ENCODE peak calls at places on chromosome 16, in six cellular contexts. One of them, this sample, is unnamed.

GRCh38 chr16:76081936-76082335 is 195.3 kb upstream of the CNTNAP4 start:
- DNase-seq in hepatocyte: no peak
- DNase-seq in OCI-LY7: no peak
- DNase-seq in MM.1S: no peak
- DNase-seq in neural progenitor cell: no peak
- DNase-seq in GM23248: no peak
- DNase-seq in this sample: no peak

GRCh38 chr16:87550510-87550961 is 51.8 kb upstream of the JPH3 start:
- DNase-seq in neural progenitor cell: peak; percentile 63
- DNase-seq in GM23248: peak; percentile 41
- DNase-seq in OCI-LY7: peak; percentile 41
- DNase-seq in hepatocyte: no peak
- DNase-seq in MM.1S: no peak
- DNase-seq in this sample: no peak

GRCh38 chr16:48522041-48522440 is 87.9 kb downstream of the N4BP1 start:
- DNase-seq in GM23248: no peak
- DNase-seq in MM.1S: no peak
- DNase-seq in OCI-LY7: no peak
- DNase-seq in neural progenitor cell: no peak
- DNase-seq in hepatocyte: no peak
- DNase-seq in this sample: no peak

GRCh38 chr16:2090819-2091721 is 43.3 kb downstream of the TSC2 start:
- DNase-seq in OCI-LY7: peak; percentile 57
- DNase-seq in hepatocyte: peak; percentile 95
- DNase-seq in MM.1S: no peak
- DNase-seq in GM23248: peak; percentile 62
- DNase-seq in neural progenitor cell: peak; percentile 96
- DNase-seq in this sample: peak; percentile 66

GRCh38 chr16:64150193-64150592 is 971.7 kb downstream of the CDH11 start:
- DNase-seq in GM23248: no peak
- DNase-seq in OCI-LY7: no peak
- DNase-seq in hepatocyte: no peak
- DNase-seq in neural progenitor cell: no peak
- DNase-seq in MM.1S: no peak
- DNase-seq in this sample: no peak

GRCh38 chr16:88758227-88758943 is 26.6 kb downstream of the PIEZO1 start:
- DNase-seq in neural progenitor cell: no peak
- DNase-seq in MM.1S: no peak
- DNase-seq in hepatocyte: no peak
- DNase-seq in GM23248: no peak
- DNase-seq in OCI-LY7: no peak
- DNase-seq in this sample: no peak

GRCh38 chr16:89737341-89738071 is 16.2 kb downstream of the ZNF276 start:
- DNase-seq in OCI-LY7: no peak
- DNase-seq in neural progenitor cell: no peak
- DNase-seq in GM23248: no peak
- DNase-seq in hepatocyte: no peak
- DNase-seq in MM.1S: no peak
- DNase-seq in this sample: no peak

GRCh38 chr16:11566398-11566797 is 20.3 kb downstream of the LITAF start:
- DNase-seq in neural progenitor cell: no peak
- DNase-seq in hepatocyte: no peak
- DNase-seq in MM.1S: no peak
- DNase-seq in OCI-LY7: no peak
- DNase-seq in GM23248: no peak
- DNase-seq in this sample: no peak

GRCh38 chr16:88966986-88967799 is 9.8 kb downstream of the CBFA2T3 start:
- DNase-seq in MM.1S: no peak
- DNase-seq in OCI-LY7: peak; percentile 64
- DNase-seq in neural progenitor cell: no peak
- DNase-seq in hepatocyte: no peak
- DNase-seq in GM23248: no peak
- DNase-seq in this sample: no peak

GRCh38 chr16:22624759-22625533 is 114.3 kb downstream of the NPIPB5 start:
- DNase-seq in MM.1S: no peak
- DNase-seq in OCI-LY7: no peak
- DNase-seq in GM23248: peak; percentile 6
- DNase-seq in hepatocyte: no peak
- DNase-seq in neural progenitor cell: no peak
- DNase-seq in this sample: no peak

GRCh38 chr16:66935319-66936011 is at the start of gene CES2:
- DNase-seq in neural progenitor cell: no peak
- DNase-seq in hepatocyte: peak; percentile 74
- DNase-seq in MM.1S: no peak
- DNase-seq in OCI-LY7: no peak
- DNase-seq in GM23248: peak; percentile 86
- DNase-seq in this sample: no peak

GRCh38 chr16:22915003-22915402 is 101.0 kb downstream of the HS3ST2 start:
- DNase-seq in GM23248: no peak
- DNase-seq in neural progenitor cell: no peak
- DNase-seq in MM.1S: no peak
- DNase-seq in OCI-LY7: no peak
- DNase-seq in hepatocyte: no peak
- DNase-seq in this sample: no peak

GRCh38 chr16:73274140-73274539 is 226.2 kb upstream of the ZFHX3 start:
- DNase-seq in neural progenitor cell: no peak
- DNase-seq in hepatocyte: no peak
- DNase-seq in MM.1S: no peak
- DNase-seq in OCI-LY7: no peak
- DNase-seq in GM23248: no peak
- DNase-seq in this sample: no peak

GRCh38 chr16:8798535-8799157 is 1.0 kb downstream of the PMM2 start:
- DNase-seq in GM23248: peak; percentile 45
- DNase-seq in neural progenitor cell: no peak
- DNase-seq in MM.1S: peak; percentile 43
- DNase-seq in hepatocyte: no peak
- DNase-seq in OCI-LY7: no peak
- DNase-seq in this sample: no peak

GRCh38 chr16:14485131-14485551 is 144.9 kb downstream of the PARN start:
- DNase-seq in OCI-LY7: no peak
- DNase-seq in MM.1S: no peak
- DNase-seq in neural progenitor cell: no peak
- DNase-seq in hepatocyte: no peak
- DNase-seq in GM23248: peak; percentile 52
- DNase-seq in this sample: no peak

GRCh38 chr16:17432902-17433576 is 37.7 kb downstream of the XYLT1 start:
- DNase-seq in GM23248: peak; percentile 70
- DNase-seq in MM.1S: no peak
- DNase-seq in OCI-LY7: no peak
- DNase-seq in hepatocyte: no peak
- DNase-seq in neural progenitor cell: no peak
- DNase-seq in this sample: no peak

GRCh38 chr16:78381060-78381459 is 281.6 kb downstream of the WWOX start:
- DNase-seq in GM23248: no peak
- DNase-seq in OCI-LY7: no peak
- DNase-seq in neural progenitor cell: no peak
- DNase-seq in hepatocyte: no peak
- DNase-seq in MM.1S: no peak
- DNase-seq in this sample: no peak

GRCh38 chr16:53714080-53715050 is 10.4 kb downstream of the FTO start:
- DNase-seq in GM23248: peak; percentile 71
- DNase-seq in OCI-LY7: no peak
- DNase-seq in MM.1S: no peak
- DNase-seq in hepatocyte: no peak
- DNase-seq in neural progenitor cell: peak; percentile 28
- DNase-seq in this sample: no peak

GRCh38 chr16:54628796-54629625 is 301.7 kb upstream of the IRX5 start:
- DNase-seq in GM23248: no peak
- DNase-seq in hepatocyte: peak; percentile 57
- DNase-seq in OCI-LY7: no peak
- DNase-seq in MM.1S: no peak
- DNase-seq in neural progenitor cell: no peak
- DNase-seq in this sample: no peak

GRCh38 chr16:22397459-22397858 is 23.0 kb upstream of the CDR2 start:
- DNase-seq in hepatocyte: peak; percentile 22
- DNase-seq in neural progenitor cell: no peak
- DNase-seq in GM23248: peak; percentile 93
- DNase-seq in MM.1S: no peak
- DNase-seq in OCI-LY7: no peak
- DNase-seq in this sample: no peak

GRCh38 chr16:28609631-28610594 is at the start of gene SULT1A1:
- DNase-seq in hepatocyte: peak; percentile 62
- DNase-seq in neural progenitor cell: no peak
- DNase-seq in MM.1S: no peak
- DNase-seq in GM23248: no peak
- DNase-seq in OCI-LY7: no peak
- DNase-seq in this sample: no peak

GRCh38 chr16:17289671-17290070 is 181.1 kb downstream of the XYLT1 start:
- DNase-seq in neural progenitor cell: no peak
- DNase-seq in GM23248: peak; percentile 35
- DNase-seq in OCI-LY7: no peak
- DNase-seq in MM.1S: no peak
- DNase-seq in hepatocyte: no peak
- DNase-seq in this sample: no peak

GRCh38 chr16:74650966-74651567 is 15.6 kb downstream of the RFWD3 start:
- DNase-seq in hepatocyte: peak; percentile 26
- DNase-seq in OCI-LY7: peak; percentile 31
- DNase-seq in neural progenitor cell: peak; percentile 9
- DNase-seq in MM.1S: no peak
- DNase-seq in GM23248: peak; percentile 27
- DNase-seq in this sample: peak; percentile 2

GRCh38 chr16:31202402-31203385 is at the start of gene PYCARD:
- DNase-seq in MM.1S: peak; percentile 25
- DNase-seq in hepatocyte: peak; percentile 58
- DNase-seq in OCI-LY7: peak; percentile 37
- DNase-seq in GM23248: peak; percentile 76
- DNase-seq in neural progenitor cell: peak; percentile 49
- DNase-seq in this sample: no peak

GRCh38 chr16:27286446-27286845 is 17.9 kb upstream of the NSMCE1 start:
- DNase-seq in hepatocyte: no peak
- DNase-seq in GM23248: peak; percentile 93
- DNase-seq in MM.1S: no peak
- DNase-seq in OCI-LY7: no peak
- DNase-seq in neural progenitor cell: no peak
- DNase-seq in this sample: no peak

GRCh38 chr16:23587726-23588125 is 8.4 kb downstream of the NDUFAB1 start:
- DNase-seq in neural progenitor cell: no peak
- DNase-seq in MM.1S: no peak
- DNase-seq in OCI-LY7: no peak
- DNase-seq in GM23248: peak; percentile 85
- DNase-seq in hepatocyte: no peak
- DNase-seq in this sample: no peak

GRCh38 chr16:3045758-3046505 is 429 bp upstream of the MMP25 start:
- DNase-seq in OCI-LY7: no peak
- DNase-seq in neural progenitor cell: peak; percentile 66
- DNase-seq in GM23248: peak; percentile 34
- DNase-seq in hepatocyte: no peak
- DNase-seq in MM.1S: no peak
- DNase-seq in this sample: no peak

DNA sequence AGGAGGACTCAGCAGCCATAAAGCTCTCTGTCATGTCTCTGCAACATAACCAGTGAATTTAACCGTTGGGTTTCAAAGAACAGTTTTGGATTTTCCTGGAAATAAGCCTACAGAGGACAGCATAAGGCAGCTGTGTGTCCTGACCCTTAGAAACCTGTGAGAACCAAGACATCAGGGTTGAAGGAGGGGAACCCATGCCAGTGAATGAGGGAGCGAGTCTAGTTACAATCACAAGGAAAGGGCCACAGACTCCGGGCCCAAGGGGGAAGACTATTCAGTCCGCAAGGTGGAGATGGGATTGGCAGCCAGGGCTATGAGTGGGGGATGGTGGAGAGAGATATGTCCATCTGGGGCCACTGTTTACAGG is 71.6 kb downstream of the GNAO1 start:
- DNase-seq in neural progenitor cell: no peak
- DNase-seq in hepatocyte: no peak
- DNase-seq in MM.1S: no peak
- DNase-seq in OCI-LY7: no peak
- DNase-seq in GM23248: no peak
- DNase-seq in this sample: no peak
- TF ChIP-seq EZH2phosphoT487 in neural progenitor cell: no peak
- TF ChIP-seq EZH2phosphoT487 in hepatocyte: no peak
- TF ChIP-seq EZH2phosphoT487 in MM.1S: no peak
- TF ChIP-seq EZH2phosphoT487 in OCI-LY7: no peak
- TF ChIP-seq EZH2phosphoT487 in GM23248: no peak
- TF ChIP-seq EZH2phosphoT487 in this sample: no peak

GRCh38 chr16:4205971-4206370 is 35.9 kb downstream of the SRL start:
- DNase-seq in OCI-LY7: no peak
- DNase-seq in hepatocyte: no peak
- DNase-seq in neural progenitor cell: no peak
- DNase-seq in MM.1S: no peak
- DNase-seq in GM23248: no peak
- DNase-seq in this sample: no peak
- TF ChIP-seq EZH2phosphoT487 in OCI-LY7: no peak
- TF ChIP-seq EZH2phosphoT487 in hepatocyte: no peak
- TF ChIP-seq EZH2phosphoT487 in neural progenitor cell: no peak
- TF ChIP-seq EZH2phosphoT487 in MM.1S: no peak
- TF ChIP-seq EZH2phosphoT487 in GM23248: no peak
- TF ChIP-seq EZH2phosphoT487 in this sample: no peak

GRCh38 chr16:15509051-15509592 is 74.7 kb downstream of the BMERB1 start:
- DNase-seq in MM.1S: no peak
- DNase-seq in neural progenitor cell: no peak
- DNase-seq in OCI-LY7: no peak
- DNase-seq in hepatocyte: no peak
- DNase-seq in GM23248: no peak
- DNase-seq in this sample: no peak

GRCh38 chr16:15509593-15510520 is 75.5 kb downstream of the BMERB1 start:
- DNase-seq in neural progenitor cell: peak; percentile 52
- DNase-seq in hepatocyte: no peak
- DNase-seq in GM23248: peak; percentile 38
- DNase-seq in OCI-LY7: no peak
- DNase-seq in MM.1S: no peak
- DNase-seq in this sample: no peak

GRCh38 chr16:15513169-15513568 is 78.8 kb downstream of the BMERB1 start:
- DNase-seq in GM23248: no peak
- DNase-seq in MM.1S: no peak
- DNase-seq in OCI-LY7: no peak
- DNase-seq in neural progenitor cell: no peak
- DNase-seq in hepatocyte: no peak
- DNase-seq in this sample: no peak

GRCh38 chr16:15510992-15511391 is 76.6 kb downstream of the BMERB1 start:
- DNase-seq in GM23248: no peak
- DNase-seq in neural progenitor cell: no peak
- DNase-seq in OCI-LY7: no peak
- DNase-seq in MM.1S: no peak
- DNase-seq in hepatocyte: no peak
- DNase-seq in this sample: no peak

GRCh38 chr16:15511759-15512487 is 77.5 kb downstream of the BMERB1 start:
- DNase-seq in MM.1S: no peak
- DNase-seq in neural progenitor cell: no peak
- DNase-seq in GM23248: no peak
- DNase-seq in hepatocyte: no peak
- DNase-seq in OCI-LY7: no peak
- DNase-seq in this sample: no peak
- TF ChIP-seq EZH2phosphoT487 in MM.1S: no peak
- TF ChIP-seq EZH2phosphoT487 in neural progenitor cell: no peak
- TF ChIP-seq EZH2phosphoT487 in GM23248: no peak
- TF ChIP-seq EZH2phosphoT487 in hepatocyte: no peak
- TF ChIP-seq EZH2phosphoT487 in OCI-LY7: no peak
- TF ChIP-seq EZH2phosphoT487 in this sample: no peak

DNA sequence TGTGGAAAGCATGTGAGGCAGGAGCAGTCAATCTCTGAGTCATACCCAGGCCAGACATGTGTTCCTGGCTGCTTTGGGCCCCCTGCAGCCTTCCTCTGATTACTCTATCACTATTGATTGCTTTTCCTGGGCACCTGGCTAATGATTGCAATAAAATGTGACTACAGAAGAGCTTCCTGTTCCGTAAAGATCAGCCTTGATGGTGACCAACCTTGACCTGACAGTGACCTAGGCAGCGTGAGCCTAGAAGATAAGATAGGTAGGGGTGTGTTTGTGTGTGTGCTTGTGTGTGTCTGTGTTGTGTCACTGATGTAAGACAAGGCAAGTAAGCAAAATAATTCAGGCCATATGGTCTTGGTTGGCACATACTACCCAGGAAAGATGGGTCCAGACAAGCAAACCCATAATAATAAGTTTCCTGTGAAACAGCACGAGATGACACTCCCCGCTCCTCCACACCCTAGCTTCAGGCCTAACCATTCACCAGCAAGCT is 367.7 kb upstream of the CDH11 start:
- DNase-seq in OCI-LY7: no peak
- DNase-seq in hepatocyte: no peak
- DNase-seq in neural progenitor cell: no peak
- DNase-seq in GM23248: peak; percentile 19
- DNase-seq in MM.1S: no peak
- DNase-seq in this sample: no peak
- TF ChIP-seq EZH2phosphoT487 in OCI-LY7: no peak
- TF ChIP-seq EZH2phosphoT487 in hepatocyte: no peak
- TF ChIP-seq EZH2phosphoT487 in neural progenitor cell: no peak
- TF ChIP-seq EZH2phosphoT487 in GM23248: no peak
- TF ChIP-seq EZH2phosphoT487 in MM.1S: no peak
- TF ChIP-seq EZH2phosphoT487 in this sample: no peak

This sample was measured in HCT116.